ENCODE peak calls at places on chromosomes 16 and 17, in five cellular contexts. I, T, S, L and X are unnamed samples.

GRCh38 chr17:15479697-15480096 is 12.3 kb upstream of the CDRT4 start:
- DNase-seq in L (no peak), S (peak), T (no peak), I (no peak), X (no peak)

GRCh38 chr17:39351508-39351907 is 49.9 kb downstream of the FBXL20 start:
- DNase-seq in S (no peak), I (no peak), L (no peak), T (no peak), X (no peak)

GRCh38 chr17:78723001-78723796 is 58.9 kb downstream of the CYTH1 start:
- DNase-seq in I (peak), T (no peak), L (peak), S (peak), X (peak)

GRCh38 chr16:72371307-72372081 is 199.5 kb upstream of the PMFBP1 start:
- DNase-seq in T (no peak), S (peak), I (no peak), L (no peak), X (peak)

GRCh38 chr17:82177761-82178498 is 34.7 kb downstream of the CCDC57 start:
- DNase-seq in S (no peak), L (no peak), T (no peak), I (no peak), X (no peak)

GRCh38 chr17:42221886-42222745 is 27.8 kb upstream of the GHDC start:
- DNase-seq in T (peak), L (no peak), S (peak), I (peak), X (peak)

GRCh38 chr16:82146957-82147356 is 23.1 kb downstream of the MPHOSPH6 start:
- DNase-seq in I (no peak), L (no peak), T (no peak), S (peak), X (no peak)

GRCh38 chr17:78359216-78359935 is 501 bp downstream of the SOCS3 start:
- DNase-seq in S (peak), I (peak), T (no peak), L (no peak), X (no peak)

GRCh38 chr17:63998050-63998720 is at the start of gene PRR29:
- DNase-seq in S (peak), T (peak), L (peak), I (peak), X (peak)

GRCh38 chr17:40518401-40519088 is 17.1 kb upstream of the TNS4 start:
- DNase-seq in T (no peak), S (peak), I (no peak), L (no peak), X (no peak)

GRCh38 chr17:38745545-38745944 is 2.6 kb downstream of the PCGF2 start:
- DNase-seq in L (peak), S (no peak), T (peak), I (no peak), X (peak)

GRCh38 chr16:4138735-4139134 is 22.5 kb upstream of the ADCY9 start:
- DNase-seq in S (peak), I (no peak), T (no peak), L (no peak), X (no peak)

GRCh38 chr17:1860978-1861377 is 31.2 kb downstream of the RPA1 start:
- DNase-seq in I (no peak), T (no peak), S (no peak), L (no peak), X (no peak)

GRCh38 chr16:81610144-81610842 is 165.7 kb downstream of the CMIP start:
- DNase-seq in I (no peak), T (no peak), S (peak), L (no peak), X (no peak)

GRCh38 chr17:19384723-19385391 is 2.1 kb downstream of the MFAP4 start:
- DNase-seq in L (no peak), S (no peak), I (no peak), T (peak), X (no peak)

GRCh38 chr17:69608808-69609494 is 194.5 kb downstream of the MAP2K6 start:
- DNase-seq in L (no peak), S (peak), T (no peak), I (no peak), X (no peak)

GRCh38 chr17:78332991-78333390 is 26.9 kb downstream of the SOCS3 start:
- DNase-seq in L (no peak), S (no peak), T (no peak), I (no peak), X (no peak)

GRCh38 chr17:66781135-66781534 is 53.8 kb upstream of the CACNG5 start:
- DNase-seq in I (no peak), S (no peak), T (no peak), L (no peak), X (no peak)

GRCh38 chr17:41284043-41284442 is 8.5 kb downstream of the KRTAP9-7 start:
- DNase-seq in L (no peak), T (no peak), I (no peak), S (peak), X (no peak)

GRCh38 chr17:14070344-14071007 is 1.2 kb downstream of the COX10 start:
- DNase-seq in I (no peak), S (no peak), L (no peak), T (no peak), X (no peak)

GRCh38 chr17:74203439-74204240 is at the start of gene RPL38:
- DNase-seq in I (peak), T (peak), L (peak), S (peak), X (peak)

GRCh38 chr16:50487528-50487927 is 60.7 kb upstream of the NKD1 start:
- DNase-seq in I (no peak), S (no peak), L (no peak), T (no peak), X (no peak)

GRCh38 chr17:3609689-3610088 is 478 bp upstream of the TRPV1 start:
- DNase-seq in L (no peak), I (no peak), T (no peak), S (no peak), X (no peak)

GRCh38 chr17:49523196-49523595 is 28.1 kb downstream of the NGFR start:
- DNase-seq in I (no peak), T (no peak), S (no peak), L (no peak), X (no peak)

GRCh38 chr16:72876221-72876620 is 171.7 kb downstream of the ZFHX3 start:
- DNase-seq in L (no peak), T (no peak), I (no peak), S (no peak), X (no peak)

GRCh38 chr16:66379571-66379941 is 13.1 kb downstream of the CDH5 start:
- DNase-seq in L (no peak), I (no peak), T (no peak), S (no peak), X (no peak)

GRCh38 chr16:56102159-56102798 is 89.0 kb upstream of the GNAO1 start:
- DNase-seq in T (peak), S (no peak), I (no peak), L (peak), X (no peak)

GRCh38 chr16:56965939-56966515 is 4.3 kb downstream of the CETP start:
- DNase-seq in I (no peak), L (no peak), S (no peak), T (no peak), X (no peak)

GRCh38 chr17:64063766-64064224 is 43.4 kb upstream of the ICAM2 start:
- DNase-seq in L (peak), I (peak), T (no peak), S (peak), X (no peak)

GRCh38 chr16:88510091-88510719 is 57.1 kb downstream of the ZFPM1 start:
- DNase-seq in T (peak), I (no peak), L (no peak), S (no peak), X (no peak)

GRCh38 chr16:68658258-68658973 is 13.3 kb downstream of the CDH3 start:
- DNase-seq in S (peak), I (no peak), T (no peak), L (no peak), X (no peak)

GRCh38 chr16:87524407-87524806 is 31.6 kb upstream of the ZCCHC14 start:
- DNase-seq in I (no peak), S (no peak), T (no peak), L (no peak), X (no peak)

GRCh38 chr17:79207957-79208356 is 133.3 kb downstream of the ENGASE start:
- DNase-seq in L (no peak), T (no peak), S (no peak), I (no peak), X (no peak)